ENCODE peak calls at places on chromosomes 7 and 10, in four cellular contexts. V is osteocyte, C is substantia nigra, G is SK-MEL-5. M is an unnamed sample.

GRCh38 chr7:55964802-55965470 is 551 bp downstream of the NIPSNAP2 start:
- DNase-seq in V (peak), C (peak), G (peak), M (no peak)

GRCh38 chr7:116691664-116692063 is 19.7 kb downstream of the MET start:
- DNase-seq in V (no peak), C (no peak), G (no peak), M (peak)

GRCh38 chr10:109386101-109386500 is 537.2 kb downstream of the XPNPEP1 start:
- DNase-seq in V (no peak), C (no peak), G (no peak), M (no peak)

GRCh38 chr10:131738396-131738735 is 162.4 kb upstream of the PPP2R2D start:
- DNase-seq in V (peak), C (no peak), G (no peak), M (no peak)

GRCh38 chr10:13871087-13871486 is 284.3 kb downstream of the PRPF18 start:
- DNase-seq in V (peak), C (no peak), G (no peak), M (no peak)

GRCh38 chr7:115066634-115067033 is 144.7 kb downstream of the MDFIC start:
- DNase-seq in V (no peak), C (no peak), G (no peak), M (no peak)

GRCh38 chr7:145434811-145435210 is 599.0 kb upstream of the TPK1 start:
- DNase-seq in V (no peak), C (no peak), G (no peak), M (no peak)

GRCh38 chr7:42868456-42868855 is 43.4 kb downstream of the C7orf25 start:
- DNase-seq in V (no peak), C (no peak), G (no peak), M (no peak)

GRCh38 chr10:2897619-2898508 is 169.5 kb upstream of the PFKP start:
- DNase-seq in V (peak), C (no peak), G (no peak), M (no peak)

M was measured in NCI-H226.